ENCODE peak calls at places on chromosomes 16 and 17, in seven cellular contexts. U is HCT116, V is Panc1, Q is K562, B is GM12878, R is upper lobe of left lung, G is HepG2. W is an unnamed sample.
A peak's percentile ranks its signal among the peaks of the same experiment; 100 is the strongest.

GRCh38 chr17:56785396-56785795 is 48.3 kb downstream of the C17orf67 start:
- ATAC-seq in U (no peak), V (no peak), Q (no peak), B (no peak), R (no peak), G (no peak), W (no peak)

GRCh38 chr16:90057738-90058173 is 19.4 kb downstream of the PRDM7 start:
- ATAC-seq in U (peak; percentile 84), V (no peak), Q (peak; percentile 88), B (no peak), R (peak; percentile 10), G (peak; percentile 71), W (no peak)

GRCh38 chr16:66256919-66257318 is 109.6 kb upstream of the CDH5 start:
- ATAC-seq in U (no peak), V (no peak), Q (no peak), B (no peak), R (no peak), G (no peak), W (no peak)

GRCh38 chr17:63925615-63926014 is 6.5 kb downstream of the CD79B start:
- ATAC-seq in U (no peak), V (no peak), Q (no peak), B (peak; percentile 29), R (no peak), G (no peak), W (no peak)

GRCh38 chr17:75681289-75681688 is 14.2 kb downstream of the SAP30BP start:
- ATAC-seq in U (no peak), V (peak; percentile 49), Q (no peak), B (no peak), R (no peak), G (no peak), W (no peak)

GRCh38 chr17:71649986-71650385 is 470.8 kb upstream of the SOX9 start:
- ATAC-seq in U (no peak), V (no peak), Q (no peak), B (no peak), R (no peak), G (no peak), W (no peak)

GRCh38 chr17:74704536-74704935 is 8.2 kb downstream of the CD300LF start:
- ATAC-seq in U (no peak), V (no peak), Q (no peak), B (no peak), R (no peak), G (no peak), W (no peak)

GRCh38 chr17:40541060-40541872 is 24.0 kb downstream of the CCR7 start:
- ATAC-seq in U (no peak), V (no peak), Q (no peak), B (peak; percentile 52), R (no peak), G (peak; percentile 45), W (no peak)

GRCh38 chr16:27690604-27691003 is 140.7 kb downstream of the KATNIP start:
- ATAC-seq in U (peak; percentile 94), V (peak; percentile 68), Q (peak; percentile 97), B (peak; percentile 60), R (peak; percentile 52), G (peak; percentile 87), W (no peak)

GRCh38 chr16:65002265-65002664 is 119.6 kb downstream of the CDH11 start:
- ATAC-seq in U (no peak), V (no peak), Q (no peak), B (no peak), R (no peak), G (no peak), W (no peak)

GRCh38 chr16:24318670-24319069 is 62.5 kb downstream of the CACNG3 start:
- ATAC-seq in U (no peak), V (no peak), Q (no peak), B (no peak), R (no peak), G (no peak), W (no peak)

GRCh38 chr16:87297918-87298631 is 19.1 kb downstream of the C16orf95 start:
- ATAC-seq in U (peak; percentile 68), V (peak; percentile 51), Q (peak; percentile 87), B (peak; percentile 80), R (peak; percentile 51), G (peak; percentile 75), W (no peak)

GRCh38 chr17:49229805-49230600 is 584 bp downstream of the PHOSPHO1 start:
- ATAC-seq in U (peak; percentile 6), V (no peak), Q (no peak), B (peak; percentile 9), R (no peak), G (no peak), W (peak; percentile 4)

GRCh38 chr17:33974276-33974675 is 280.8 kb upstream of the CCL2 start:
- ATAC-seq in U (no peak), V (no peak), Q (no peak), B (no peak), R (no peak), G (no peak), W (no peak)

GRCh38 chr17:73711184-73711583 is 66.9 kb upstream of the SDK2 start:
- ATAC-seq in U (no peak), V (no peak), Q (no peak), B (peak; percentile 93), R (peak; percentile 36), G (no peak), W (no peak)

GRCh38 chr17:31100840-31101239 is 6.1 kb downstream of the NF1 start:
- ATAC-seq in U (no peak), V (no peak), Q (no peak), B (no peak), R (no peak), G (no peak), W (no peak)

GRCh38 chr17:4166419-4166818 is 23.4 kb downstream of the CYB5D2 start:
- ATAC-seq in U (no peak), V (no peak), Q (no peak), B (no peak), R (no peak), G (no peak), W (no peak)

GRCh38 chr17:50660042-50660886 is 25.6 kb downstream of the ABCC3 start:
- ATAC-seq in U (peak; percentile 3), V (peak; percentile 13), Q (no peak), B (no peak), R (peak; percentile 64), G (peak; percentile 68), W (peak; percentile 53)

GRCh38 chr16:79543219-79543618 is 57.3 kb downstream of the MAF start:
- ATAC-seq in U (no peak), V (no peak), Q (peak; percentile 83), B (no peak), R (no peak), G (no peak), W (no peak)

GRCh38 chr17:13025264-13025627 is 7.4 kb upstream of the ELAC2 start:
- ATAC-seq in U (no peak), V (no peak), Q (no peak), B (no peak), R (no peak), G (peak; percentile 22), W (no peak)

GRCh38 chr16:47806309-47806847 is 345.2 kb downstream of the PHKB start:
- ATAC-seq in U (no peak), V (no peak), Q (no peak), B (no peak), R (no peak), G (no peak), W (no peak)

GRCh38 chr17:50111687-50112655 is 16.8 kb downstream of the PDK2 start:
- ATAC-seq in U (no peak), V (peak; percentile 27), Q (peak; percentile 53), B (no peak), R (peak; percentile 10), G (peak; percentile 71), W (peak; percentile 45)

GRCh38 chr17:75959839-75960511 is 19.0 kb downstream of the ACOX1 start:
- ATAC-seq in U (no peak), V (peak; percentile 30), Q (no peak), B (no peak), R (no peak), G (peak; percentile 75), W (no peak)

GRCh38 chr16:31529398-31530312 is 2.0 kb downstream of the AHSP start:
- ATAC-seq in U (no peak), V (peak; percentile 75), Q (peak; percentile 71), B (no peak), R (peak; percentile 46), G (peak; percentile 67), W (peak; percentile 48)

GRCh38 chr17:17929655-17930380 is 42.4 kb downstream of the TOM1L2 start:
- ATAC-seq in U (no peak), V (no peak), Q (peak; percentile 37), B (no peak), R (peak; percentile 32), G (no peak), W (no peak)

GRCh38 chr17:65430209-65430833 is 131.1 kb downstream of the AXIN2 start:
- ATAC-seq in U (no peak), V (peak; percentile 12), Q (no peak), B (no peak), R (no peak), G (no peak), W (no peak)

GRCh38 chr17:16052486-16052885 is 52.9 kb downstream of the TTC19 start:
- ATAC-seq in U (no peak), V (no peak), Q (no peak), B (no peak), R (no peak), G (no peak), W (no peak)

GRCh38 chr17:56317351-56318208 is 164.3 kb downstream of the ANKFN1 start:
- ATAC-seq in U (no peak), V (no peak), Q (no peak), B (no peak), R (no peak), G (no peak), W (no peak)

GRCh38 chr17:1147664-1148063 is 32.1 kb downstream of the ABR start:
- ATAC-seq in U (peak; percentile 96), V (peak; percentile 84), Q (peak; percentile 48), B (no peak), R (no peak), G (peak; percentile 67), W (peak; percentile 31)

GRCh38 chr16:1541293-1542165 is 8.1 kb downstream of the TMEM204 start:
- ATAC-seq in U (no peak), V (no peak), Q (no peak), B (no peak), R (no peak), G (no peak), W (no peak)
- TF ChIP-seq POLR2AphosphoS5 in U (no peak), V (no peak), Q (no peak), B (no peak), R (no peak), G (no peak), W (no peak)

GRCh38 chr17:29159286-29159860 is 20.8 kb downstream of the MYO18A start:
- ATAC-seq in U (no peak), V (no peak), Q (no peak), B (peak; percentile 15), R (no peak), G (no peak), W (no peak)
- H3K4me1 ChIP-seq in U (peaks cover 53% of the 10 kb centered on the region), V (peaks cover 68% of the 10 kb centered on the region), Q (peaks cover 55% of the 10 kb centered on the region), B (peaks cover 7% of the 10 kb centered on the region), R (peaks cover 62% of the 10 kb centered on the region), G (peaks cover 86% of the 10 kb centered on the region), W (peaks cover 30% of the 10 kb centered on the region)

DNA sequence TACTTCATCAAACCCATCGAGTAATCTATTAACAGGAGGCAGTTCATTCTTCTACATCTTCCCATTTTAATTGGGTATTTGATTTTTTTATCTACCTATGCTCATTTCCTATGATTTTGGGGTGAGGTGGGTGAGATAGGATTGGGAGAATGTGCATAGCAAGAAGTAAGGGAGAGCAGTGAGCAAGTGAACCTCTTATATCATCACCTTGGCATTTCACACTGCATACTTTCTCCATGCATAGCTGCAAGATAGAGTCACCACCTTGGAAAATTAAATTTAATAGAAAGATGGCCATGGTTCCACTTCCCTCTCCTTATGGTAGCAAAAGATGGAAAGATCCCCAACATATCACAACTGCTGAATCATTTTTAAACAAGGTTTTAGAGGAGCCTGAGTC is 312.1 kb downstream of the TMEM114 start:
- ATAC-seq in U (no peak), V (no peak), Q (no peak), B (no peak), R (no peak), G (no peak), W (no peak)
- TF ChIP-seq POLR2AphosphoS5 in U (no peak), V (no peak), Q (no peak), B (no peak), R (no peak), G (no peak), W (no peak)

GRCh38 chr16:73853968-73854367 is 442.6 kb upstream of the PSMD7 start:
- ATAC-seq in U (no peak), V (no peak), Q (no peak), B (no peak), R (no peak), G (no peak), W (no peak)
- H3K4me1 ChIP-seq in U (no peaks in the 10 kb centered on the region), V (no peaks in the 10 kb centered on the region), Q (no peaks in the 10 kb centered on the region), B (no peaks in the 10 kb centered on the region), R (no peaks in the 10 kb centered on the region), G (no peaks in the 10 kb centered on the region), W (no peaks in the 10 kb centered on the region)